ENCODE peak calls at places on chromosomes 11 and 22, in five cellular contexts. S is heart right ventricle; Z is HEK293T; P is stimulated activated CD4-positive, alpha-beta T cell treated with anti-CD3 and anti-CD28 coated beads, Interleukin-15, amount 100 ng/mL, for 24 hours; D is T-helper 2 cell. A is an unnamed sample.
A peak's percentile ranks its signal among the peaks of the same experiment; 100 is the strongest.

GRCh38 chr11:71179877-71180276 is 72.5 kb downstream of the SHANK2 start:
- DNase-seq in D (no peak), P (no peak), Z (no peak), S (no peak), A (no peak)

GRCh38 chr22:20464096-20464614 is 26.5 kb upstream of the SCARF2 start:
- DNase-seq in P (peak; percentile 66), S (no peak), D (peak; percentile 54), Z (no peak), A (no peak)

GRCh38 chr11:75199412-75199955 is 41.1 kb upstream of the TPBGL start:
- DNase-seq in S (no peak), D (no peak), P (no peak), Z (no peak), A (no peak)

GRCh38 chr11:128323381-128323780 is 264.0 kb downstream of the ETS1 start:
- DNase-seq in Z (no peak), P (peak; percentile 49), D (no peak), S (no peak), A (no peak)

GRCh38 chr11:130212431-130212961 is 52.9 kb downstream of the ST14 start:
- DNase-seq in Z (no peak), D (no peak), S (no peak), P (no peak), A (no peak)

GRCh38 chr11:45489281-45489906 is 176.0 kb downstream of the CHST1 start:
- DNase-seq in Z (no peak), D (no peak), S (no peak), P (no peak), A (no peak)

GRCh38 chr11:61762216-61762615 is 9.8 kb downstream of the MYRF start:
- DNase-seq in D (no peak), P (no peak), Z (no peak), S (no peak), A (no peak)

GRCh38 chr11:130145975-130146776 is 13.4 kb upstream of the ST14 start:
- DNase-seq in Z (no peak), D (peak; percentile 24), S (peak; percentile 27), P (no peak), A (no peak)

GRCh38 chr11:92211576-92212167 is 12.9 kb upstream of the FAT3 start:
- DNase-seq in Z (peak; percentile 55), S (peak; percentile 12), P (no peak), D (no peak), A (no peak)

GRCh38 chr11:1571760-1572199 is 291 bp downstream of the DUSP8 start:
- DNase-seq in Z (no peak), P (no peak), D (no peak), S (no peak), A (no peak)

GRCh38 chr11:2839395-2839941 is 46.1 kb downstream of the CDKN1C start:
- DNase-seq in P (no peak), S (no peak), D (no peak), Z (no peak), A (no peak)

GRCh38 chr11:79363861-79364378 is 76.9 kb downstream of the TENM4 start:
- DNase-seq in Z (no peak), S (no peak), P (no peak), D (no peak), A (no peak)

GRCh38 chr11:4577761-4578160 is 3.8 kb upstream of the OR52I2 start:
- DNase-seq in P (no peak), D (no peak), Z (no peak), S (no peak), A (no peak)

GRCh38 chr11:17810736-17811135 is 76.2 kb downstream of the KCNC1 start:
- DNase-seq in P (no peak), S (no peak), Z (no peak), D (no peak), A (no peak)

GRCh38 chr11:492416-493226 is 14.4 kb downstream of the RNH1 start:
- DNase-seq in D (no peak), Z (no peak), P (no peak), S (no peak), A (no peak)

GRCh38 chr11:128288368-128288767 is 299.0 kb downstream of the ETS1 start:
- DNase-seq in D (no peak), Z (no peak), S (no peak), P (no peak), A (no peak)

GRCh38 chr11:790721-791564 is 1.1 kb upstream of the CEND1 start:
- DNase-seq in S (peak; percentile 13), D (no peak), Z (no peak), P (no peak), A (no peak)

GRCh38 chr11:94450061-94450460 is 43.6 kb downstream of the MRE11 start:
- DNase-seq in S (no peak), D (no peak), P (no peak), Z (no peak), A (no peak)

GRCh38 chr22:27833803-27834202 is 32.2 kb upstream of the MN1 start:
- DNase-seq in P (no peak), D (no peak), S (no peak), Z (no peak), A (no peak)

GRCh38 chr11:22192289-22192641 is 620 bp upstream of the ANO5 start:
- DNase-seq in S (no peak), Z (peak; percentile 44), D (no peak), P (no peak), A (no peak)

GRCh38 chr11:124643605-124644425 is 21.2 kb downstream of the TBRG1 start:
- DNase-seq in P (no peak), D (no peak), S (no peak), Z (no peak), A (peak; percentile 57)

GRCh38 chr22:41417622-41418390 is 28.8 kb downstream of the TOB2 start:
- DNase-seq in P (no peak), Z (no peak), S (peak; percentile 92), D (no peak), A (no peak)

GRCh38 chr11:41497974-41498373 is 38.5 kb upstream of the LRRC4C start:
- DNase-seq in D (no peak), S (no peak), P (no peak), Z (no peak), A (no peak)

GRCh38 chr11:16790484-16791240 is 52.2 kb downstream of the C11orf58 start:
- DNase-seq in P (no peak), D (no peak), S (no peak), Z (no peak), A (no peak)

GRCh38 chr22:20433686-20434241 is 3.9 kb downstream of the SCARF2 start:
- DNase-seq in D (no peak), S (no peak), Z (no peak), P (no peak), A (no peak)

GRCh38 chr11:79493555-79494171 is 52.8 kb upstream of the TENM4 start:
- DNase-seq in D (no peak), S (peak; percentile 64), P (peak; percentile 63), Z (peak; percentile 81), A (peak; percentile 38)

GRCh38 chr11:129698212-129698611 is 117.4 kb upstream of the TMEM45B start:
- DNase-seq in P (no peak), D (no peak), Z (no peak), S (no peak), A (no peak)

GRCh38 chr11:66981976-66982578 is 7.0 kb downstream of the C11orf86 start:
- DNase-seq in Z (no peak), P (peak; percentile 66), D (no peak), S (peak; percentile 84), A (peak; percentile 59)

A was measured in erythroblast.